ENCODE peak calls at places on chromosomes 12 and 14, in nine cellular contexts. I, F, H, R, P, S, T, G and M are unnamed samples.

GRCh38 chr12:54032627-54033100 is at the start of gene HOXC5:
- DNase-seq in I (peak), F (peak), H (no peak), R (peak), P (peak), S (peak), T (peak), G (peak), M (no peak)

GRCh38 chr14:55867726-55868125 is 250.5 kb upstream of the PELI2 start:
- DNase-seq in I (peak), F (no peak), H (no peak), R (no peak), P (peak), S (no peak), T (no peak), G (no peak), M (no peak)

GRCh38 chr14:75399819-75400678 is 27.8 kb upstream of the JDP2 start:
- DNase-seq in I (peak), F (peak), H (peak), R (no peak), P (peak), S (peak), T (peak), G (peak), M (peak)

GRCh38 chr14:63800083-63800482 is 52.7 kb upstream of the SYNE2 start:
- DNase-seq in I (no peak), F (no peak), H (no peak), R (no peak), P (no peak), S (no peak), T (no peak), G (no peak), M (no peak)

GRCh38 chr12:3491938-3492867 is 1.2 kb downstream of the PRMT8 start:
- DNase-seq in I (peak), F (peak), H (no peak), R (peak), P (peak), S (peak), T (peak), G (peak), M (no peak)

GRCh38 chr14:89540009-89540829 is 123.2 kb upstream of the FOXN3 start:
- DNase-seq in I (peak), F (no peak), H (no peak), R (no peak), P (peak), S (no peak), T (no peak), G (no peak), M (no peak)

GRCh38 chr12:52789637-52790426 is 6.1 kb downstream of the KRT3 start:
- DNase-seq in I (no peak), F (no peak), H (no peak), R (peak), P (peak), S (no peak), T (peak), G (peak), M (no peak)

GRCh38 chr12:94716339-94716738 is 66.0 kb upstream of the TMCC3 start:
- DNase-seq in I (no peak), F (no peak), H (no peak), R (no peak), P (no peak), S (no peak), T (no peak), G (no peak), M (no peak)

GRCh38 chr12:112219195-112219594 is 93.8 kb downstream of the TRAFD1 start:
- DNase-seq in I (no peak), F (no peak), H (no peak), R (peak), P (peak), S (no peak), T (no peak), G (no peak), M (no peak)

DNA sequence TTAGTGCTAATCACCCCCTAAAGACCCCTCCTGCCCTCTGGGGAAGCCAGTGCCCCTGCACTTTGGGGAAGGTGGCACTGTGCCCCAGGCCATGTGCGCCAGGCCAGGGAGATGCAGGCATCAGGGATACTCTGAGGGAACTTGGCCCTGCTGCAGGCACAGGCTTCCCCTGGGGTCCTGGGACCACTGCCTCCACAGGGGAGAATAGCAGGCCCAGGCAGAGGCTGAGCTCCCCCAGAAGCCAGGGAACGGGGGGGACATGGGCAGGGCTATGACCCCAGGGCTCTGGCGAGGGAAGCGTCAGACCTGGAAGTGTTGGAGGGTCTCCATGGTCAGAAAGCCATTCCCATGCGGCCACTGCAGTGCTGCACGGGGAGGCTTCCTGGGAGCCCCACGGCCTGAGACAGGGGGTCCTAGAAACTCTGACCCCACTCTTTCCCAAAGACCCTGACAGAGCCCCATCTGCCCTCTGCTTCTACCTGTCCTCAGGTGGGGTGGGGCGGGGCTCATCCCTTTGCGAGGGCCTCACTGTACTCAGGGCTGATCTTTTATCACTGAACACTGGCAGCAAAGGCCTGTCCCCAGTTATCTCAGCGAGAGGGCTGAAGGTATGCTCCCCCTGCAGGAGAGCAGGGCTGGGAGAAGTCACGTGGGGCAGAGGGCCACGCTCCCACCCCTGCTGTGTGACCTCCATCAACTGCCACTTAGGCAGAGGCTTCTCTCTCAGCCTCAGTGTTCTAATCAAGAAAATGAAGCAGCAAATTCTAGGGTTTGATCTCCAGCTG is 160.0 kb downstream of the CALM1 start:
- DNase-seq in I (no peak), F (no peak), H (no peak), R (no peak), P (no peak), S (no peak), T (no peak), G (no peak), M (no peak)
- H3K27ac ChIP-seq in I (no peak), F (no peak), H (no peak), R (no peak), P (no peak), S (peak), T (no peak), G (no peak), M (no peak)

DNA sequence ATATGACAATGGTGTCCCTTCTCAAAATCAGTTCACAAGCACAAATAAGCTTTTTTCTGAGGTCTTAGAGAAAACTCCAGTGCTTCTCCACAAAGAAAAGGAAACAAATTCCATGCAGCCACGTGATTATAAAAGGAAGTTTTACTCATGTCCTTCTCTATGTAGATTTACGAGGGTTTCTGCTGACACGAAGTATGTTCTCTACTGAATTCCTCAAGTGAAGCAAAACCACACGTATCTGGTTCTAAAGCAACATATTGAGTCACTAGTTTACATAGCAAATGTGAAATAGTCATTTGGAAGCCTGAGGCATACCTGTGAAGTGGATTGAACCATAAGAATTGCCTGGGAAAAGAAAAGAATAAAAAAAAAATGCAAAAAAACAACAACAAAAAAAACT is 31.9 kb downstream of the BMP4 start:
- DNase-seq in I (peak), F (peak), H (no peak), R (no peak), P (peak), S (no peak), T (no peak), G (no peak), M (peak)
- H3K27ac ChIP-seq in I (peak), F (no peak), H (no peak), R (no peak), P (no peak), S (no peak), T (no peak), G (no peak), M (peak)

DNA sequence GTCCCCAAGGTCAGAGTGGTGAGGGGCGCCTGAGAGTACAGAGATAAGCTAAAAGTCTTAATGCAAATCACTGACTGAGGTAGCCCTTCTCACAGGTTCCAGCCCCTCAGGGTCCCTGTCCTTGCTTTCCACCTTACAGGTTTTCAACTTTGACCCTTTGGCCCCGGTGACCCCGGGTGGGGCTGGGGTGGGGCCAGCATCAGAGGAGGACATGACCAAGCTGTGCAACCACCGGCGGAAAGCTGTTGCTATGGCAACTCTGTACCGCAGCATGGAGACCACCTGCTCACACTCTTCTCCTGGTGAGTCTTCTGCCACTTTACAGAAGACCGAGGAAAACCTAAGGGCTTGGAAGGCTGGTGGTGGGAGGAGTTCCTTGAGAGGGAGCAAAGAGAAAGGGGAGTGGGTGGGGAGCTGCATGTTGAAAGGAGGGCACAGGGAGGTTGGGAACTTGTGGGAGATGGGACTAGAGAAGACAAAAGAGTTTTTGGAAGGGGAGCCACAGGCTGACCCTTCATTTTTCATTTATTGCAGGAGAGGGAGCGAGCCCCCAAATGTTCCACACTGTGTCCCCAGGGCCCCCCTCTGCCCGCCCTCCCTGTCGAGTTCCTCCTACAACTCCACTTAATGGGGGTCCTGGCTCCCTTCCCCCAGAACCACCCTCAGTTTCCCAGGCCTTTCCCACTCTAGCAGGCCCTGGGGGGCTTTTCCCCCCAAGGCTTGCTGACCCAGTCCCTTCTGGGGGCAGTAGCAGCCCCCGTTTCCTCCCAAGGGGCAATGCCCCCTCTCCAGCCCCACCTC is 2.4 kb downstream of the MBD6 start:
- DNase-seq in I (no peak), F (no peak), H (no peak), R (no peak), P (no peak), S (no peak), T (no peak), G (no peak), M (no peak)
- H3K27ac ChIP-seq in I (no peak), F (no peak), H (no peak), R (no peak), P (no peak), S (peak), T (no peak), G (no peak), M (no peak)

GRCh38 chr12:29492884-29493283 is 4.6 kb downstream of the OVCH1 start:
- DNase-seq in I (no peak), F (no peak), H (no peak), R (no peak), P (no peak), S (no peak), T (no peak), G (no peak), M (no peak)
- H3K27ac ChIP-seq in I (no peak), F (no peak), H (no peak), R (no peak), P (no peak), S (no peak), T (no peak), G (no peak), M (no peak)

DNA sequence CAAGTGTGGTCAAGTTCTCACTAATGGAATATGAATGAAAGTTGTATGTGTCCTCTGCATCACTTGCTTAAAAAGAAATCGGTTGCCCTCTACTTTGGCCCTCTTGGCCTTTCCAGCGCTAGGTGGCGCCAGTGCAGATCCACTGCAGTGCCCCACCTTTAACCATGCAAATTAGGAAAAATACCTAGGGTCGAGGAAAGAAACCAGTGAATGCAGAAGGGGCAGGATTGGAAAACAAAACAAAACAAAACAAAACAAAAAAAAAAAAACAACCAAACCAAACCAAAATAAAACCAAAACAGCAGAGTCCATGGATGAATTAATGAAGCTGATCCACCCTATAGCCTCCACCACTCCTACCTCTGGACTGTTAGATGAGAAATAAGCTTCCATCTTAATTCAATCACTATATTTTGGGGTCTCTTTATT is 12.9 kb upstream of the NEMF start:
- DNase-seq in I (peak), F (peak), H (peak), R (peak), P (peak), S (peak), T (peak), G (peak), M (no peak)
- H3K27ac ChIP-seq in I (no peak), F (peak), H (no peak), R (no peak), P (no peak), S (peak), T (no peak), G (no peak), M (no peak)